ENCODE peak calls at places on chromosomes 1 and 21, in four cellular contexts. B, A, D and C are unnamed samples.

GRCh38 chr1:204358145-204358544 is 1.6 kb downstream of the PLEKHA6 start:
- DNase-seq in B (no peak), A (no peak), D (no peak), C (no peak)

GRCh38 chr1:217482356-217483102 is 148.4 kb downstream of the GPATCH2 start:
- DNase-seq in B (no peak), A (no peak), D (no peak), C (no peak)

GRCh38 chr21:17472592-17473271 is 40.1 kb upstream of the CXADR start:
- DNase-seq in B (no peak), A (no peak), D (no peak), C (no peak)

GRCh38 chr21:38129711-38130110 is 127.1 kb upstream of the KCNJ15 start:
- DNase-seq in B (no peak), A (no peak), D (no peak), C (no peak)

GRCh38 chr1:185499986-185500626 is 183.1 kb upstream of the IVNS1ABP start:
- DNase-seq in B (no peak), A (no peak), D (no peak), C (no peak)

GRCh38 chr1:224201336-224201735 is 18.3 kb downstream of the DEGS1 start:
- DNase-seq in B (no peak), A (no peak), D (no peak), C (no peak)

GRCh38 chr21:14773777-14774345 is 227.7 kb upstream of the SAMSN1 start:
- DNase-seq in B (no peak), A (no peak), D (no peak), C (peak)

GRCh38 chr1:162530318-162530984 is 31.1 kb upstream of the UAP1 start:
- DNase-seq in B (no peak), A (no peak), D (no peak), C (no peak)